ENCODE peak calls at places on chromosomes 11 and 22, in four cellular contexts. J is AG10803, W is SK-N-SH, C is GM12865. S is an unnamed sample.

GRCh38 chr11:45045692-45046471 is 95.2 kb upstream of the TP53I11 start:
- DNase-seq in J (peak), W (no peak), C (no peak), S (peak)

GRCh38 chr11:12289667-12290476 is 87.5 kb upstream of the PARVA start:
- DNase-seq in J (no peak), W (peak), C (peak), S (no peak)

GRCh38 chr22:44369241-44369652 is 56.5 kb upstream of the SHISAL1 start:
- DNase-seq in J (no peak), W (no peak), C (no peak), S (no peak)

GRCh38 chr11:72190581-72191205 is 1.2 kb upstream of the FOLR1 start:
- DNase-seq in J (no peak), W (no peak), C (no peak), S (no peak)

GRCh38 chr11:43327987-43328386 is 16.2 kb downstream of the API5 start:
- DNase-seq in J (peak), W (no peak), C (no peak), S (peak)

GRCh38 chr11:1158681-1159525 is 1.1 kb downstream of the MUC5AC start:
- DNase-seq in J (no peak), W (peak), C (no peak), S (no peak)

GRCh38 chr22:41910050-41910598 is 4.8 kb downstream of the SHISA8 start:
- DNase-seq in J (no peak), W (peak), C (no peak), S (no peak)

GRCh38 chr11:130124096-130124495 is 35.5 kb upstream of the ST14 start:
- DNase-seq in J (peak), W (no peak), C (peak), S (peak)

GRCh38 chr22:40759294-40759840 is 59.8 kb downstream of the SLC25A17 start:
- DNase-seq in J (no peak), W (no peak), C (no peak), S (no peak)

GRCh38 chr22:22995166-22995565 is 75.2 kb upstream of the GNAZ start:
- DNase-seq in J (no peak), W (peak), C (no peak), S (no peak)

GRCh38 chr11:30049214-30049613 is 32.4 kb upstream of the KCNA4 start:
- DNase-seq in J (no peak), W (no peak), C (no peak), S (no peak)
- TF ChIP-seq CTCF in J (no peak), W (no peak), C (no peak), S (no peak)

GRCh38 chr11:10932976-10933375 is 75.1 kb upstream of the ZBED5 start:
- DNase-seq in J (no peak), W (no peak), C (no peak), S (no peak)

GRCh38 chr11:10931761-10932700 is 74.2 kb upstream of the ZBED5 start:
- DNase-seq in J (no peak), W (no peak), C (no peak), S (no peak)

GRCh38 chr11:10935015-10935564 is 77.2 kb upstream of the ZBED5 start:
- DNase-seq in J (no peak), W (no peak), C (no peak), S (no peak)

GRCh38 chr11:10933455-10934292 is 75.8 kb upstream of the ZBED5 start:
- DNase-seq in J (peak), W (peak), C (peak), S (peak)

DNA sequence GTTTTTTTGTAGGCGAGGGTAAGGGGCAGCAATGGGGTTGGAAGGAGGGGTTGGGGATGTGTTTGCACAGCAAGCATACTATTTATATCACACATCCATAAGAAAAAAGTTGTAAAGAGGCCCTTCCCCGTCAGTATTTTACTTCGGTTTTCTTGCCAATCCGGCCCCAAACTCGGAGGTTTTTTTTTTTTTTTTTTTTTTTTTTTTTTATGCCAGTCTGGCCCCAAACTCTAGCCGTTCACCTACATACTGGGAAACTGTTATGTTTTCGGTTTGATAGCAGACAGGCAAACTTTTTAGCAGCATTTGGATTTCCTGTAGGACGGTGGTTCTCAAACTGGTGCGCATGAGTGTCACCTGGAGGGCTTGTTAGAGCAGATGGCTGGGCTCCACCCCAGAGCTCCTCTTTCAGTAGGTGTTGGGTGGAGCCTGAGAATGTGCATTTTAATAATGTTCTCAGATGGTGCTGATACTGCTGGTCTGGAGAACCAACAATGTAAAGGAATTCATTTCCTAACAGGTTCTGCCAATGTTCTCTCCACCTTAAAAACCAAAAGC is 76.5 kb upstream of the ZBED5 start:
- DNase-seq in J (no peak), W (no peak), C (no peak), S (no peak)
- H3K4me3 ChIP-seq in J (peak), W (peak), C (no peak), S (peak)

GRCh38 chr11:92386577-92386976 is 162.0 kb downstream of the FAT3 start:
- DNase-seq in J (no peak), W (no peak), C (no peak), S (no peak)

GRCh38 chr11:92391866-92392265 is 167.2 kb downstream of the FAT3 start:
- DNase-seq in J (no peak), W (no peak), C (no peak), S (no peak)

GRCh38 chr11:92387882-92388281 is 163.3 kb downstream of the FAT3 start:
- DNase-seq in J (no peak), W (no peak), C (no peak), S (no peak)

GRCh38 chr11:92390783-92391182 is 166.2 kb downstream of the FAT3 start:
- DNase-seq in J (no peak), W (no peak), C (no peak), S (no peak)

GRCh38 chr11:92388380-92388779 is 163.8 kb downstream of the FAT3 start:
- DNase-seq in J (no peak), W (no peak), C (no peak), S (no peak)
- TF ChIP-seq CTCF in J (peak), W (peak), C (no peak), S (no peak)

DNA sequence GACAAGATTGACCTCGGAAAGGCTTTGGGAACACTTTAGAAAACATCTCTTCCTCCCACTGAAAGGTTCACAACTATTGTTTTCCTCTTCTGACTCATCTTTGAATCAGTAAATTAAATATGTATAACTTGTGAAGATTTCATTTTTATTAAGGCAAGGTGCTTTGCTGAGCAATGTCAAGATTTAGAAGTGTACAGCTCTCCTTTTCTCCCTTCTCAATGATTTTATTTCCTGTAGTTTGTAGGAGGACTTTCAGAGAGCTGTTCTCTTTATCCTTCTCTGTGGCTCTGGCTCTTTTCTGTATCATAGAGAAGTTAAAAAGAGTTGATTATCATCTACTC is 594.2 kb downstream of the METTL15 start:
- DNase-seq in J (no peak), W (no peak), C (no peak), S (no peak)
- H3K4me3 ChIP-seq in J (no peak), W (no peak), C (no peak), S (no peak)